ENCODE peak calls at places on chromosomes 16 and 17, in nine cellular contexts. E, O, U, R, I, N, Z, L and Y are unnamed samples.

GRCh38 chr17:74213897-74214386 is 571 bp downstream of the TTYH2 start:
- DNase-seq in O (peak), U (peak), L (no peak), Z (no peak), E (no peak), R (no peak), I (no peak), N (no peak), Y (no peak)

GRCh38 chr17:1047177-1047885 is 50.4 kb downstream of the TIMM22 start:
- DNase-seq in Z (no peak), R (no peak), N (no peak), U (peak), I (no peak), L (peak), E (no peak), O (no peak), Y (no peak)

GRCh38 chr17:81483085-81483861 is 29.3 kb downstream of the ACTG1 start:
- DNase-seq in N (no peak), R (no peak), E (no peak), O (peak), U (peak), I (no peak), L (peak), Z (no peak), Y (no peak)

GRCh38 chr17:48375356-48375755 is 54.7 kb downstream of the SKAP1 start:
- DNase-seq in N (peak), E (no peak), O (no peak), R (no peak), L (no peak), U (no peak), I (no peak), Z (no peak), Y (no peak)

GRCh38 chr16:48317614-48318013 is 67.6 kb downstream of the SIAH1 start:
- DNase-seq in E (peak), Z (peak), O (no peak), U (no peak), L (no peak), N (peak), R (no peak), I (peak), Y (peak)

GRCh38 chr17:81308161-81308560 is 13.1 kb upstream of the SLC38A10 start:
- DNase-seq in I (no peak), N (no peak), O (no peak), Z (no peak), R (no peak), E (no peak), U (no peak), L (peak), Y (no peak)

GRCh38 chr17:56602292-56603130 is 9.0 kb downstream of the NOG start:
- DNase-seq in I (no peak), O (no peak), N (no peak), R (no peak), E (no peak), U (no peak), L (no peak), Z (no peak), Y (no peak)

GRCh38 chr17:56908061-56908542 is 5.7 kb downstream of the TRIM25 start:
- DNase-seq in O (peak), E (peak), N (no peak), Z (no peak), R (no peak), L (peak), I (peak), U (peak), Y (no peak)

GRCh38 chr16:17070882-17071592 is 399.7 kb downstream of the XYLT1 start:
- DNase-seq in U (no peak), I (peak), Z (no peak), E (no peak), N (peak), L (no peak), O (peak), R (peak), Y (peak)

GRCh38 chr17:82937411-82938371 is 97.9 kb upstream of the ZNF750 start:
- DNase-seq in R (no peak), N (no peak), I (no peak), L (peak), O (no peak), U (no peak), E (no peak), Z (no peak), Y (no peak)